ENCODE peak calls at places on chromosomes 6 and 20, in four cellular contexts. M, I, F and L are unnamed samples.

GRCh38 chr6:105243487-105243886 is 63.7 kb upstream of the POPDC3 start:
- DNase-seq in I (no peak), F (no peak), M (peak; percentile 50), L (no peak)

GRCh38 chr6:36577298-36577697 is 16.9 kb upstream of the SRSF3 start:
- DNase-seq in M (peak; percentile 79), I (peak; percentile 89), F (peak; percentile 41), L (no peak)

GRCh38 chr20:9287826-9288225 is 218.9 kb downstream of the PLCB4 start:
- DNase-seq in M (no peak), F (no peak), I (no peak), L (no peak)

GRCh38 chr6:84033523-84034451 is at the start of gene MRAP2:
- DNase-seq in I (peak; percentile 10), F (peak; percentile 72), M (no peak), L (no peak)

GRCh38 chr6:154350293-154350692 is 6.3 kb downstream of the IPCEF1 start:
- DNase-seq in M (peak; percentile 48), I (no peak), F (no peak), L (no peak)

GRCh38 chr6:138914701-138915100 is 73.4 kb downstream of the REPS1 start:
- DNase-seq in I (no peak), M (peak; percentile 1), F (no peak), L (no peak)

GRCh38 chr6:156816505-156816904 is 39.3 kb downstream of the ARID1B start:
- DNase-seq in M (peak; percentile 23), I (no peak), F (peak; percentile 34), L (no peak)

GRCh38 chr6:26157150-26157837 is 70.1 kb downstream of the HFE start:
- DNase-seq in I (no peak), M (peak; percentile 64), F (peak; percentile 60), L (no peak)

GRCh38 chr20:25632940-25633790 is 9.4 kb upstream of the NANP start:
- DNase-seq in M (peak; percentile 24), F (no peak), I (no peak), L (no peak)

GRCh38 chr20:23125159-23125558 is 39.0 kb upstream of the CD93 start:
- DNase-seq in F (no peak), M (no peak), I (no peak), L (no peak)

GRCh38 chr20:48236001-48236400 is 450.7 kb upstream of the SULF2 start:
- DNase-seq in I (no peak), F (no peak), M (no peak), L (no peak)

GRCh38 chr6:149964243-149965190 is 774 bp downstream of the ULBP1 start:
- DNase-seq in M (peak; percentile 16), I (no peak), F (no peak), L (no peak)

GRCh38 chr6:42978487-42978792 is 541 bp downstream of the PEX6 start:
- DNase-seq in F (peak; percentile 83), I (peak; percentile 28), M (no peak), L (no peak)

GRCh38 chr20:54570561-54570960 is 95.2 kb downstream of the DOK5 start:
- DNase-seq in M (no peak), F (no peak), I (no peak), L (no peak)

GRCh38 chr6:168058691-168059551 is 20.1 kb downstream of the FRMD1 start:
- DNase-seq in I (no peak), F (peak; percentile 41), M (no peak), L (no peak)

GRCh38 chr6:136465766-136466303 is 84.4 kb downstream of the MAP7 start:
- DNase-seq in M (peak; percentile 22), F (no peak), I (no peak), L (no peak)

GRCh38 chr6:107943626-107944439 is 14.2 kb downstream of the SEC63 start:
- DNase-seq in F (no peak), M (no peak), I (no peak), L (no peak)

GRCh38 chr6:437042-437402 is 45.5 kb downstream of the IRF4 start:
- DNase-seq in M (peak; percentile 34), F (no peak), I (no peak), L (no peak)

GRCh38 chr6:87832025-87832825 is 130.2 kb upstream of the AKIRIN2 start:
- DNase-seq in I (peak; percentile 23), F (no peak), M (peak; percentile 30), L (peak; percentile 51)
- TF ChIP-seq ELK1 in I (no peak), F (no peak), M (no peak), L (no peak)

DNA sequence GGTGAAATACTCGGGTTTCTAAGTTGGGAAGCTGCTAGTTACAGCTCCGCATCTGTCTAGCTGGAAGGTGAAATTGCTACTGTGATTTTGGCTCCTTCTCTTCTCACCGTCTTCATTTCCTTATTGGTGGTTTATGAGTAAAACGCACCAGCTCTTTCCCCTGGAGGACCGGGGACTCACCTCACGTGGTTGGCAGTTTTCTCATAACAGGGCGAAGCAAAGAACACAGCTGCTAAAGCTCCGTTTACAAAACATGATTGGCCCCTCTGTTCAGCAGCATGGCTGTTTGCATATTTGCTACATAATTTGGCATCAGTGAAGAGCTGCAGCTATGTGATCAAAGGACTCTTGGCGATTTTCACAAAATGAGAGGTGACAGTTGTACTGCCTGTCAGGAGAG is 20.5 kb upstream of the TMEM181 start:
- DNase-seq in F (no peak), I (no peak), M (no peak), L (no peak)
- TF ChIP-seq ELK1 in F (no peak), I (no peak), M (no peak), L (no peak)

DNA sequence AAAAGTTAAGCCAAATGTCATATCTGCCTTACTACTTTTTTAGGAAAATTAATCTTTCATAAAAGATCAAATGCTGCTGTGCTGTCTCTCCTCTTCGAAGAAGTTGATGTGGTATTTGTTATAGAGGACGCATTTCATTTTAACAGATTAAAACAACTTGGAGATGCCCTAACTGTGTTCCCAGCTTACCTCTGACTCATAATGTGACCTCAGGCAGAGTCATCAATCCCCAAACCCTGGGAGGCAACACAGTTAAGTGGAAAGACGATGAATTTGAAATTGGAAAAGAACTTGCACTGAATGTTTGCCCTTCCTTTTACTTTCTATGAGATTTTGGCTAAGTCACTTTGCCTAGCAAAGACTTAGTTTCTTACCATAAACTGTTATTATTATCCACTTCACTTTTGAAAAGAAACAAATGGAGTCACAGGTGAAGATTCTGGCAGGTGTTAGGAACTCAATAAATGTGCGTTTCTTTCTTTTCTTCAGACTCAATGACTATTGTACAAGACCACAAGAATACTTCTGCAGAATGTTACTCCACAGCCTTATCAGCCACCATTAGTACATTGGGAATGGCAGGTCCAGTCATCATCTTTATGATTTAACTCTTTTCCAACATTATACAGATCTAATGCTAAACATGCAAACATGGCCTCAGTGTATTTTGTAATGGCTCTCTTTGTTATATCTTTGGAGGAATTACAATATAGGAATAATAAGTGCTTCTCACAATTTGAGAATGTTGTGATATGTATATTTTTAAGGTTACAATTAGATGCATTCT is 102.6 kb downstream of the COL21A1 start:
- DNase-seq in F (no peak), M (peak; percentile 64), I (no peak), L (no peak)
- TF ChIP-seq ELK1 in F (no peak), M (no peak), I (no peak), L (no peak)

GRCh38 chr6:145569140-145569539 is 166.2 kb downstream of the EPM2A start:
- DNase-seq in I (no peak), F (no peak), M (peak; percentile 47), L (no peak)
- TF ChIP-seq ELK1 in I (no peak), F (no peak), M (no peak), L (no peak)

DNA sequence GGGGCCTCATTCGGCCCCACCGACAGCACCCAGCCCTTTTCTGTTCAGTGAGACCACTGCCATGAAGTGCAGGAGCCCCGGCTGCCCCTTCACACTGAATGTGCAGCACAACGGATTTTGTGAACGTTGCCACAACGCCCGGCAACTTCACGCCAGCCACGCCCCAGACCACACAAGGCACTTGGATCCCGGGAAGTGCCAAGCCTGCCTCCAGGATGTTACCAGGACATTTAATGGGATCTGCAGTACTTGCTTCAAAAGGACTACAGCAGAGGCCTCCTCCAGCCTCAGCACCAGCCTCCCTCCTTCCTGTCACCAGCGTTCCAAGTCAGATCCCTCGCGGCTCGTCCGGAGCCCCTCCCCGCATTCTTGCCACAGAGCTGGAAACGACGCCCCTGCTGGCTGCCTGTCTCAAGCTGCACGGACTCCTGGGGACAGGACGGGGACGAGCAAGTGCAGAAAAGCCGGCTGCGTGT is 11.8 kb downstream of the TNFAIP3 start:
- DNase-seq in F (no peak), M (no peak), I (no peak), L (no peak)
- TF ChIP-seq ELK1 in F (no peak), M (no peak), I (no peak), L (no peak)

DNA sequence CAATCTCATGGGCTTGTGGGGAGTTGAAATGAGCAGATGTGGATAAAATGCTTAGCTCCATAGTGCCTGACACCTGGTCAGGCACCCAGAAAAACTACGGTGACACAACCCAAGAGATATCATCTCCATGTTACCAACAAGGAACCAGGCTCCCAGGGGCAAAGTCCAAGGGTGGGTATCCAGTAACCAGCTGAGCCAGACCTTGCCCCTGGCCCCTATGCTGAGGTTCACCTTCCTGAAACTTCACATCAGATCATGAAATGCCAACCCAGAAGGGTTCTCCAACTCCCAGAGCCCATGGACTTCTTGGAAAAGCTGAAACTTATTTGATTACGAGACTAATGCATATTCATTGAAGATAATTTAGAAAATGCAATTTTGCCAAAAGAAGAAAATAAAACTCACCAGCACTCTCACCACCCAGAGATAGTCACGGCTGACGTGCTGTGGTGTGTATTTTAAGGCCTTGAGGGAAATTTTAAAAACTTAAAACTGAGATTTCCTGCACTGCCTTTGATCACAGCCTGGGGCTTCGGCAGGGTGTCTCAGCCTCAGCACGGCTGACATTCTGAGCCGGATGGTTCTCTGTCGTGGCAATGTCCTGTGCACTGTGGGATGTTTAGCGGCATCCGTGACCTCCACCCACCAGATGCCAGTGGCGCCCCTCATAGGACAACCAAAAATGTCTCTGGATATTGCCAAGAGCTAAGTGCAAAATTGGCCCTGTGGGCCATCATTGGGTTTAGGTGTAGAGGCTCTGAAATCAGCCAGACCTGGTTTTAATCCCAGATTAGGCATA is 142.0 kb upstream of the KCNG1 start:
- DNase-seq in I (no peak), F (no peak), M (no peak), L (no peak)
- TF ChIP-seq ELK1 in I (no peak), F (no peak), M (no peak), L (no peak)

DNA sequence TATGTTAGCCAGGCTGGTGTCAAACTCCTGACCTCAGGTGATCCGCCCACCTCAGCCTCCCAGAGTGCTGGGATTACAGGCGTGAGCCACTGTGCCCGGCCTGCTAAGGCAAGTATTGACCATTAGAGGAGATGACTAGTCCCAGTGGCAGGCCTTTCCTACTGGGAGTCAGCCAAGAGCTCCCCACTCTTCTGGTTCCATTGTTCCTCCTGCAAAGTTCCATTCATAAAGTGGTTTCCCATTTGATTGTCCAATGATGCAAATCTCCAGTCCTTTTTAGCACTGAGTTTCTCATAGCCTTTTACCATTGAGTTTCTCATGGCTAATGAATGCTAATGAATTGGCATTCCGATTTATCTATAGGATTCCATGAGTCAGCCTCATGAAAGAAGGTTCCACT is 148.3 kb upstream of the ESR1 start:
- DNase-seq in I (no peak), M (no peak), F (no peak), L (no peak)
- TF ChIP-seq ELK1 in I (no peak), M (no peak), F (no peak), L (no peak)

GRCh38 chr20:41136695-41137411 is 490 bp upstream of the PLCG1 start:
- DNase-seq in F (peak; percentile 97), M (peak; percentile 67), I (peak; percentile 83), L (no peak)
- TF ChIP-seq ELK1 in F (no peak), M (no peak), I (no peak), L (no peak)